ENCODE peak calls at places on chromosome 1, in six cellular contexts. Q is Daoy; Y is astrocyte of the spinal cord; R is stimulated activated CD4-positive, alpha-beta T cell treated with anti-CD3 and anti-CD28 coated beads, TNF-alpha, amount 100 ng/mL, for 24 hours; Z is neural progenitor cell; J is GM06990. S is an unnamed sample.

GRCh38 chr1:177181631-177182291 is 11.0 kb downstream of the BRINP2 start:
- DNase-seq in Q (peak; percentile 74), Y (peak; percentile 45), R (peak; percentile 35), Z (peak; percentile 93), J (peak; percentile 51), S (peak; percentile 50)

GRCh38 chr1:206941766-206942418 is 4.4 kb downstream of the PIGR start:
- DNase-seq in Q (no peak), Y (no peak), R (no peak), Z (no peak), J (no peak), S (no peak)

GRCh38 chr1:162703708-162704107 is 71.4 kb downstream of the DDR2 start:
- DNase-seq in Q (no peak), Y (no peak), R (no peak), Z (no peak), J (no peak), S (no peak)

GRCh38 chr1:231497629-231498152 is 30.8 kb upstream of the TSNAX start:
- DNase-seq in Q (no peak), Y (no peak), R (no peak), Z (no peak), J (no peak), S (no peak)

GRCh38 chr1:32774950-32775634 is 42.1 kb downstream of the YARS1 start:
- DNase-seq in Q (peak; percentile 97), Y (peak; percentile 80), R (no peak), Z (no peak), J (no peak), S (peak; percentile 58)

GRCh38 chr1:37958690-37959089 is 11.8 kb upstream of the INPP5B start:
- DNase-seq in Q (peak; percentile 27), Y (peak; percentile 81), R (no peak), Z (no peak), J (no peak), S (peak; percentile 89)

GRCh38 chr1:58968360-58968952 is 184.6 kb upstream of the JUN start:
- DNase-seq in Q (peak; percentile 29), Y (peak; percentile 55), R (no peak), Z (no peak), J (peak; percentile 87), S (peak; percentile 78)

GRCh38 chr1:46520063-46520911 is 30.7 kb downstream of the DMBX1 start:
- DNase-seq in Q (peak; percentile 95), Y (peak; percentile 69), R (no peak), Z (peak; percentile 92), J (no peak), S (peak; percentile 79)

GRCh38 chr1:154272999-154273563 is 652 bp downstream of the HAX1 start:
- DNase-seq in Q (no peak), Y (no peak), R (no peak), Z (no peak), J (no peak), S (no peak)

GRCh38 chr1:182611787-182612186 is 7.6 kb upstream of the RGS16 start:
- DNase-seq in Q (no peak), Y (no peak), R (no peak), Z (peak; percentile 76), J (no peak), S (no peak)